ENCODE peak calls at places on chromosomes 5 and 9, in four cellular contexts. Q, A, B and C are unnamed samples.

GRCh38 chr5:172453206-172453985 is 929 bp downstream of the SH3PXD2B start:
- DNase-seq in Q (peak), B (no peak), A (no peak), C (no peak)

GRCh38 chr5:91176288-91177016 is 206.7 kb downstream of the ARRDC3 start:
- DNase-seq in Q (peak), B (no peak), A (no peak), C (no peak)

GRCh38 chr5:107056278-107056677 is 614.5 kb downstream of the EFNA5 start:
- DNase-seq in A (no peak), Q (no peak), B (no peak), C (no peak)

GRCh38 chr9:126906086-126906485 is 8.5 kb upstream of the RALGPS1 start:
- DNase-seq in B (no peak), Q (no peak), A (no peak), C (no peak)

GRCh38 chr9:21070171-21070571 is 7.6 kb downstream of the IFNB1 start:
- DNase-seq in Q (peak), B (no peak), A (no peak), C (no peak)

GRCh38 chr9:111050819-111051218 is 12.5 kb upstream of the LPAR1 start:
- DNase-seq in A (no peak), Q (peak), B (no peak), C (no peak)

GRCh38 chr9:69229367-69229766 is 55.3 kb downstream of the TJP2 start:
- DNase-seq in Q (no peak), A (no peak), B (no peak), C (no peak)

GRCh38 chr5:55997742-55998351 is 3.1 kb upstream of the IL6ST start:
- DNase-seq in Q (peak), B (no peak), A (no peak), C (peak)

GRCh38 chr5:497871-498509 is 26.3 kb downstream of the SLC9A3 start:
- DNase-seq in A (no peak), Q (no peak), B (no peak), C (no peak)

GRCh38 chr9:77601476-77602056 is 46.6 kb downstream of the GNA14 start:
- DNase-seq in Q (no peak), B (no peak), A (no peak), C (no peak)
- TF ChIP-seq CHD1 in Q (no peak), B (no peak), A (no peak), C (no peak)

DNA sequence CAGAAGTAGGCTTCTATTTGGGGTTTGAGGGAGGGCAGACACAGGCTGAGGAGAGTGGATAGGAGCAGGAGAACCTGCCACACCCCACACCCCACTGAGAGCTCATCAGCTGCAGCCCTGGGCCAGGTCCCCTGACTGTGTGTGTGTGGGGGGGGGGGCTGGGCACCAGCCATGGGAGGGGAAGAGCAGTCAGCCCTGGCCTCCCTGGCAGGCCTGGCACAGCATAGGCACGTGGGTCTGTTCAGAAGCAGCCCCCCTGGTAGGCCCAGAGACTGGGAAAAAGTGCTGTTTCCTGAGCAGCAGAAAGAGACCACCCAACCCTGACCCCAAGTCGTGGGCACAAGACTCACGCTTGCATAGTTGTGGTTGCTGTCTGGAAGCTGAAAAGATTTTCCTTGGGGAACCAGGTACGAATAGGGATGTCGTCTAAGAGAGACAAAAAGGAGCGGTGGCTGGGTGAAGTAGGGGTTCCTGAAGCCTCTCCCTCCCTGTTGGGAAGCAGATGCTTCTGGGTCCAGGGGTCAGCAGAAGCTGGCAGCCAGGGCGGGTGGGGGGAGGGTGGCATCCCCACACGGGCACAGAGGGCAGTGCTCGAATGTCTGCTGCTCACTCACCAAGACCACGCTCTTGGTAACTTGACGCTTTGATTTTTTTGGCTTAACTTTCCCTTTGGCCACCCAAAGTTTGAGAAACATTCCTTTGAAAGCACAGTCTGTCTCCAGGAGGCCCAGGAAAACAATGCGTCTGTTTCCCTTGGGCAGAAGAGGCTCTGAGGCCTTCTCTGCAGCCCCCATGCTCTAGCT is 2.9 kb downstream of the NSMF start:
- DNase-seq in Q (peak), B (no peak), A (no peak), C (no peak)
- H3K27ac ChIP-seq in Q (no peak), B (no peak), A (no peak), C (no peak)

DNA sequence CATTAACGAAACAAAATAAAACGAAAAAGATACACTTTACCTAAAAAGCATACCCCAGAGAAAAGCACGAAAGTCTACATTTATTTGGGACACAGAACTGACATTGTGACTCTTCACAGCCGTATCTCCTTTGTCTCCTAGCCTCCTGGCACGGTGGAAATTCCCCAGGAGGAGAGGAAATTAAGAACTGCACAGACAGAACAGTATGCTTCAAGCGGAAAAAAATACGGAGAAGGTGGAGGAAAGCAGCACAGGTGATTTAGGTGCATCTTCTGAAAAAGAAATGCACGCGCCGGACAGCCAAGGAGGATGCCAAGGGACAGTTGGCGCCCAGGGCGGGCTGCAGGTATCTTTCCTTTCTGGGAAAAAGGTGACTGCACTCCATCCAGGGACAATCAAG is 32.0 kb downstream of the DDX31 start:
- DNase-seq in B (no peak), A (no peak), Q (no peak), C (no peak)
- TF ChIP-seq CHD1 in B (no peak), A (no peak), Q (no peak), C (no peak)

DNA sequence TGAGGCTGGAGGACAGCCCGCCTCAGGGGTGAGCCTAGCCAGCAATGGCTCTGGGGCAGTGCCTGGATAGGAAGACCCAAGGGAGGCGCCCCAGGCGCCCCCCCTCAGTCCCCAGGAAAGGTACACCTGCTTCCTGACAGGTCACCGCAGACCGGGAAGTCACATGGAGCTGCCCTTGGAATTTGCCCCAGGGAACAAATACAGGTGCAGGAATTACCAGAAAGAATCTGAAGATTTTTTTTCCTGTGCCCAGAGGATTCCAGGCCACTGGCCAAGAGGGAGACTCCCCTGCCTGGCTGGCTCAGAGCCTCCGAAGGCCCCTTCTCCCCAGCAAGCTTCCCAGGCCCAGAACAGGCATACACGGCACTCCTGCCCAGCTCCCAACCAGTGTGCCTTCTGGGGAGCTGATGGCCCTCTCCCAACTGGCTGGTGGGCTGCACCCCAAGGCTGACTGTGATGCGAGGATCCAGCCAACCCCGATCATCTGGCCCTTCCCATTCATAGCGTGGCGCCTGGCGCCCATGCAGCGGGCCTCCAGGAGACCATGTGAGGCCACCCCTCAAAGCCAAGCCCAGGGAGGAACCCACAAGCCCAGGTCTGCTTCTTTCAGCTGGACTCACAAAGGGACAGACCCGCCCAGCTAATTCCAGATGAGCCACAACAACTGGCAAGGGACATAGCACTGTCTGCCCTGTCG is 2.3 kb downstream of the TPRN start:
- DNase-seq in Q (no peak), B (no peak), A (no peak), C (no peak)
- H3K27ac ChIP-seq in Q (no peak), B (no peak), A (no peak), C (no peak)

DNA sequence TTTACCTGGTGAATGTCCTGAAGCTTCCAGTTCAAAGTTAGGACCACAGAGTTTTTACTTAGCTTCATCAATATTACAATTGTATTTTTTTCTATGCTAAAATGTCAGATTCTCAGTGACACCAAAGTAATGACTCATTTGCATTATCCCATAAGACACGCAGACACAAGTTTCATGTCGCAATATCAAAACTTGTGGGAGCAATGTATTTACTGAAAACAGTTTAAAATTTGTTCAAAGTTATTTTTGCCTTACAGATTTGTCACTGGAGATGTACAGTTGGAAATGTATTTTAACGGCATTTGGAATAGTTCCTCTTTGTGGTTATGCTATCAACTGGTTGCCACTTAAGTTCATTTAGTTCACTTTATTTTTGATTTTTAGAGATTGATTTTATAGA is 36.2 kb upstream of the DAP start:
- DNase-seq in A (no peak), B (no peak), Q (peak), C (no peak)
- TF ChIP-seq CHD1 in A (no peak), B (no peak), Q (no peak), C (no peak)

GRCh38 chr5:67059747-67060490 is 136.7 kb downstream of the CD180 start:
- DNase-seq in B (no peak), Q (peak), A (no peak), C (no peak)

GRCh38 chr5:67061511-67061910 is 135.1 kb downstream of the CD180 start:
- DNase-seq in Q (no peak), B (no peak), A (no peak), C (no peak)

GRCh38 chr5:67063791-67064190 is 132.8 kb downstream of the CD180 start:
- DNase-seq in A (no peak), B (no peak), Q (peak), C (no peak)

GRCh38 chr5:67063055-67063454 is 133.5 kb downstream of the CD180 start:
- DNase-seq in Q (no peak), B (no peak), A (no peak), C (no peak)

DNA sequence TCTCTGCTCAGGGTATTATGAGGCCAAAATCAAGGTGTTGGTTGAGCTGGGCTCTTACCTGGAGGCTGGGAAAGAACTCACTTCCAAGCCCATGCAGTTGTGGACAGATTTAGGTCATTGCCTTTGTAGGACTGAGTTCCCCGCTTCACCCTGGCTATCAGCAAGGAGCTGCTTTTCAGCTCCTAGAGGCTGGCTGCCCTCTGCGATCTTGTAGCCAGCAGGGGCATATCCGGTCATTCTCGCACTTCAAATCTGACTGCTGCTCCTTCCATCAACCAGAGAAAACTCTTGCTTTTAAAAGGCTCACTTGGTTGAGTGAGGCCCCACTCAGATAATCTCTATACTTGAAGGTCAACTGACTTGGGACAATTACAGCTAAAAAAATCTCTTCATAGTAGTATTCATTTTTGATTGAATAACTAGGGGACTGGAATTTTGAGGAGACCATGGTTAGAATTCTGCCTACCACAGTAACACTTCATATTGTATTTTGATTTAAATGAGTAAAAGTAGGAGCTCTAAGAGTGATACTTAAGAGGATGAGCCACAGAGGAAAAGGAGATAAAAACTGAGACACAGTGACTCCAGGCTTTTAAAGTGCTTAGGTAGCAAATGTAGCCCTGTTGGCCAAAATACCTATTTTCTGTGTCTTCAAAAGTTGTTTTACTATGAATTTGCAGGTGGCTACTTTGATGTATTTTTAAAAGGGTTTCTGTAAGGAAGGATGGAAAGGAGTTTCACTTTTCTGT is 137.4 kb downstream of the CD180 start:
- DNase-seq in Q (no peak), A (no peak), B (peak), C (no peak)
- H3K27ac ChIP-seq in Q (peak), A (no peak), B (no peak), C (no peak)

GRCh38 chr9:121372563-121373400 is 2.7 kb upstream of the STOM start:
- DNase-seq in B (no peak), A (no peak), Q (peak), C (peak)
- TF ChIP-seq CHD1 in B (no peak), A (no peak), Q (no peak), C (no peak)

GRCh38 chr9:137228968-137229896 is 1.5 kb upstream of the SLC34A3 start:
- DNase-seq in A (no peak), B (no peak), Q (no peak), C (no peak)
- H3K27ac ChIP-seq in A (no peak), B (no peak), Q (no peak), C (no peak)